ENCODE peak calls at places on chromosomes 4 and X, in nine cellular contexts. E is upper lobe of right lung, R is HCT116, F is left ventricle myocardium inferior, V is lower leg skin, Y is psoas muscle, N is fibroblast of lung, J is coronary artery, G is K562. U is an unnamed sample.

GRCh38 chr4:33494150-33494549 is 2750.2 kb downstream of the ARAP2 start:
- DNase-seq in E (no peak), R (no peak), F (no peak), V (no peak), Y (no peak), N (peak; percentile 44), J (no peak), G (peak; percentile 2), U (peak; percentile 66)

GRCh38 chrX:3699841-3700381 is 13.5 kb downstream of the PRKX start:
- DNase-seq in E (no peak), R (no peak), F (no peak), V (no peak), Y (no peak), N (no peak), J (no peak), G (no peak), U (peak; percentile 14)

GRCh38 chrX:53732797-53733196 is 46.3 kb upstream of the HUWE1 start:
- DNase-seq in E (no peak), R (no peak), F (no peak), V (no peak), Y (no peak), N (no peak), J (no peak), G (no peak), U (no peak)

GRCh38 chr4:174496631-174497442 is 25.5 kb downstream of the HPGD start:
- DNase-seq in E (no peak), R (no peak), F (no peak), V (no peak), Y (no peak), N (no peak), J (no peak), G (no peak), U (no peak)

GRCh38 chr4:166882221-166882620 is 352.1 kb downstream of the SPOCK3 start:
- DNase-seq in E (no peak), R (no peak), F (no peak), V (no peak), Y (no peak), N (no peak), J (no peak), G (no peak), U (no peak)

GRCh38 chr4:184416913-184417734 is 57.2 kb downstream of the IRF2 start:
- DNase-seq in E (no peak), R (no peak), F (no peak), V (no peak), Y (no peak), N (peak; percentile 42), J (no peak), G (no peak), U (no peak)

GRCh38 chr4:4945021-4945420 is 74.2 kb downstream of the CYTL1 start:
- DNase-seq in E (no peak), R (no peak), F (no peak), V (no peak), Y (no peak), N (no peak), J (no peak), G (no peak), U (no peak)

GRCh38 chrX:80511969-80512760 is 91.9 kb downstream of the TENT5D start:
- DNase-seq in E (no peak), R (no peak), F (no peak), V (no peak), Y (no peak), N (no peak), J (no peak), G (peak; percentile 63), U (peak; percentile 43)

GRCh38 chrX:107454302-107454701 is 4.8 kb downstream of the FRMPD3 start:
- DNase-seq in E (no peak), R (peak; percentile 55), F (no peak), V (no peak), Y (no peak), N (no peak), J (no peak), G (no peak), U (no peak)

GRCh38 chr4:174607792-174608191 is 85.5 kb upstream of the HPGD start:
- DNase-seq in E (no peak), R (no peak), F (no peak), V (no peak), Y (no peak), N (no peak), J (no peak), G (no peak), U (no peak)

GRCh38 chr4:19146038-19146437 is 1105.7 kb upstream of the SLIT2 start:
- DNase-seq in E (no peak), R (no peak), F (no peak), V (no peak), Y (no peak), N (no peak), J (no peak), G (no peak), U (no peak)

GRCh38 chr4:11529625-11530201 is 101.0 kb upstream of the HS3ST1 start:
- DNase-seq in E (no peak), R (no peak), F (no peak), V (no peak), Y (no peak), N (peak; percentile 95), J (no peak), G (no peak), U (peak; percentile 67)

GRCh38 chr4:7397206-7398103 is 37.3 kb downstream of the PSAPL1 start:
- DNase-seq in E (no peak), R (no peak), F (no peak), V (no peak), Y (no peak), N (no peak), J (no peak), G (no peak), U (no peak)

GRCh38 chrX:46251755-46252154 is 293.5 kb downstream of the ZNF674 start:
- DNase-seq in E (no peak), R (no peak), F (no peak), V (no peak), Y (no peak), N (peak; percentile 64), J (no peak), G (no peak), U (peak; percentile 13)

GRCh38 chr4:82718067-82718935 is 80.3 kb downstream of the SCD5 start:
- DNase-seq in E (no peak), R (no peak), F (peak; percentile 28), V (peak; percentile 53), Y (peak; percentile 70), N (no peak), J (peak; percentile 82), G (no peak), U (peak; percentile 71)

GRCh38 chrX:70133303-70134115 is at the start of gene IGBP1:
- DNase-seq in E (peak; percentile 89), R (peak; percentile 77), F (peak; percentile 79), V (peak; percentile 82), Y (peak; percentile 91), N (peak; percentile 88), J (peak; percentile 87), G (peak; percentile 86), U (peak; percentile 85)

GRCh38 chrX:123424546-123424945 is 240.5 kb downstream of the GRIA3 start:
- DNase-seq in E (no peak), R (no peak), F (no peak), V (no peak), Y (no peak), N (peak; percentile 59), J (no peak), G (no peak), U (peak; percentile 36)

GRCh38 chrX:9396930-9397329 is 67.9 kb upstream of the TBL1X start:
- DNase-seq in E (no peak), R (no peak), F (no peak), V (no peak), Y (no peak), N (peak; percentile 38), J (no peak), G (no peak), U (peak; percentile 14)

GRCh38 chr4:125420499-125420898 is 105.7 kb downstream of the FAT4 start:
- DNase-seq in E (no peak), R (no peak), F (no peak), V (no peak), Y (no peak), N (no peak), J (no peak), G (no peak), U (no peak)

GRCh38 chr4:4864443-4864939 is 5.0 kb downstream of the MSX1 start:
- DNase-seq in E (no peak), R (no peak), F (no peak), V (no peak), Y (no peak), N (no peak), J (no peak), G (no peak), U (no peak)

GRCh38 chrX:18886005-18886343 is 97.9 kb downstream of the PHKA2 start:
- DNase-seq in E (no peak), R (no peak), F (no peak), V (no peak), Y (no peak), N (no peak), J (no peak), G (no peak), U (no peak)

GRCh38 chrX:100994352-100995281 is 25.1 kb downstream of the ARL13A start:
- DNase-seq in E (no peak), R (peak; percentile 47), F (no peak), V (no peak), Y (no peak), N (peak; percentile 30), J (no peak), G (peak; percentile 63), U (peak; percentile 45)

GRCh38 chr4:188002346-188002745 is 6.8 kb downstream of the ZFP42 start:
- DNase-seq in E (no peak), R (no peak), F (no peak), V (no peak), Y (no peak), N (no peak), J (no peak), G (no peak), U (no peak)
- H3K4me3 ChIP-seq in E (no peak overlapping the region), R (no peak overlapping the region), F (no peak overlapping the region), V (no peak overlapping the region), Y (no peak overlapping the region), N (no peak overlapping the region), J (no peak overlapping the region), G (no peak overlapping the region), U (no peak overlapping the region)

DNA sequence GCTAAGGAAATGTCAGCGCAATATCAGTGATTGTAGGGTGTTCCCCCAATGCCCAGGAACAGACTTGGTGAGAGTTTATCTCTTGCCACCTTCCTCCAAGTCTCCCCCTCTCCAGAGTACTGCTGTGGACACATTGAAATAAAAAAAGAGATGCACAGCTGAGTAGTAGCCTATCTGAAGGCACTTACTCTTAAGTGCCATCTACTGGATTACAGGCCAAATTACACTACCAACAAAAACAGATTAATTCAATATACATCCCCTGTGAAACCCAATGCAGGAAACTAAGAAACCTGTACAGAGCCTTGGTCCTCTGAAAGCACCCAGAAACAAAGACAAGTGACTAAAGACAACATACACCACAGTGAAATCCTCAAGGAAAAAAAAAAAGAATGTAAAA is 460.3 kb downstream of the ZIC3 start:
- DNase-seq in E (no peak), R (no peak), F (no peak), V (no peak), Y (no peak), N (peak; percentile 1), J (no peak), G (peak; percentile 3), U (no peak)
- TF ChIP-seq CTCF in E (peak; percentile 26), R (peak; percentile 20), F (peak; percentile 46), V (no peak), Y (peak; percentile 39), N (peak; percentile 13), J (no peak), G (no peak), U (no peak)

GRCh38 chr4:139767585-139767984 is 102.0 kb downstream of the MGST2 start:
- DNase-seq in E (no peak), R (no peak), F (no peak), V (no peak), Y (no peak), N (no peak), J (no peak), G (no peak), U (no peak)
- H3K4me3 ChIP-seq in E (no peak overlapping the region), R (no peak overlapping the region), F (no peak overlapping the region), V (no peak overlapping the region), Y (no peak overlapping the region), N (no peak overlapping the region), J (no peak overlapping the region), G (no peak overlapping the region), U (no peak overlapping the region)

GRCh38 chr4:114180481-114180880 is 201.0 kb upstream of the ARSJ start:
- DNase-seq in E (no peak), R (peak; percentile 47), F (peak; percentile 16), V (peak; percentile 17), Y (no peak), N (peak; percentile 85), J (no peak), G (no peak), U (peak; percentile 86)
- TF ChIP-seq CTCF in E (peak; percentile 29), R (peak; percentile 60), F (peak; percentile 44), V (no peak), Y (peak; percentile 29), N (peak; percentile 77), J (peak; percentile 18), G (peak; percentile 20), U (peak; percentile 82)

U was measured in fibroblast of pulmonary artery.